ENCODE peak calls at places on chromosomes 2 and 18, in seven cellular contexts. One of them, this sample, is unnamed.

GRCh38 chr2:164913640-164914346 is 41.5 kb downstream of the SLC38A11 start:
- DNase-seq in IMR-90: peak; percentile 15
- DNase-seq in epithelial cell of esophagus: peak; percentile 91
- DNase-seq in PC-3: peak; percentile 23
- DNase-seq in adrenal gland: no peak
- DNase-seq in gastrocnemius medialis: no peak
- DNase-seq in transverse colon: no peak
- DNase-seq in this sample: no peak

GRCh38 chr2:23460228-23460627 is 75.2 kb downstream of the KLHL29 start:
- DNase-seq in epithelial cell of esophagus: peak; percentile 51
- DNase-seq in adrenal gland: peak; percentile 27
- DNase-seq in gastrocnemius medialis: no peak
- DNase-seq in PC-3: peak; percentile 39
- DNase-seq in transverse colon: no peak
- DNase-seq in IMR-90: peak; percentile 47
- DNase-seq in this sample: no peak

GRCh38 chr2:219058541-219059374 is 2.0 kb downstream of the IHH start:
- DNase-seq in gastrocnemius medialis: no peak
- DNase-seq in transverse colon: peak; percentile 82
- DNase-seq in adrenal gland: peak; percentile 75
- DNase-seq in epithelial cell of esophagus: no peak
- DNase-seq in PC-3: peak; percentile 22
- DNase-seq in IMR-90: no peak
- DNase-seq in this sample: no peak

GRCh38 chr2:26317377-26318105 is 28.4 kb upstream of the SELENOI start:
- DNase-seq in adrenal gland: no peak
- DNase-seq in gastrocnemius medialis: no peak
- DNase-seq in transverse colon: no peak
- DNase-seq in PC-3: no peak
- DNase-seq in epithelial cell of esophagus: peak; percentile 43
- DNase-seq in IMR-90: no peak
- DNase-seq in this sample: no peak

GRCh38 chr18:76697441-76697901 is 124.9 kb upstream of the ZNF236 start:
- DNase-seq in gastrocnemius medialis: no peak
- DNase-seq in transverse colon: peak; percentile 26
- DNase-seq in PC-3: no peak
- DNase-seq in IMR-90: peak; percentile 12
- DNase-seq in epithelial cell of esophagus: peak; percentile 30
- DNase-seq in adrenal gland: no peak
- DNase-seq in this sample: no peak

GRCh38 chr2:184053326-184053725 is 545.0 kb upstream of the ZNF804A start:
- DNase-seq in epithelial cell of esophagus: peak; percentile 81
- DNase-seq in PC-3: peak; percentile 62
- DNase-seq in IMR-90: no peak
- DNase-seq in adrenal gland: no peak
- DNase-seq in transverse colon: peak; percentile 38
- DNase-seq in gastrocnemius medialis: no peak
- DNase-seq in this sample: no peak

GRCh38 chr2:66433945-66434678 is 813 bp upstream of the MEIS1 start:
- DNase-seq in transverse colon: peak; percentile 53
- DNase-seq in IMR-90: peak; percentile 76
- DNase-seq in PC-3: peak; percentile 53
- DNase-seq in epithelial cell of esophagus: peak; percentile 81
- DNase-seq in gastrocnemius medialis: peak; percentile 31
- DNase-seq in adrenal gland: peak; percentile 74
- DNase-seq in this sample: no peak

GRCh38 chr2:109053716-109054115 is 64.7 kb upstream of the EDAR start:
- DNase-seq in epithelial cell of esophagus: no peak
- DNase-seq in PC-3: no peak
- DNase-seq in IMR-90: no peak
- DNase-seq in adrenal gland: no peak
- DNase-seq in gastrocnemius medialis: no peak
- DNase-seq in transverse colon: no peak
- DNase-seq in this sample: no peak

GRCh38 chr2:166410828-166411472 is 35.2 kb upstream of the SCN9A start:
- DNase-seq in gastrocnemius medialis: no peak
- DNase-seq in epithelial cell of esophagus: peak; percentile 93
- DNase-seq in PC-3: peak; percentile 86
- DNase-seq in IMR-90: peak; percentile 96
- DNase-seq in adrenal gland: no peak
- DNase-seq in transverse colon: no peak
- DNase-seq in this sample: no peak

GRCh38 chr2:160492401-160493226 is 993 bp downstream of the RBMS1 start:
- DNase-seq in adrenal gland: peak; percentile 74
- DNase-seq in transverse colon: peak; percentile 56
- DNase-seq in IMR-90: peak; percentile 67
- DNase-seq in epithelial cell of esophagus: peak; percentile 66
- DNase-seq in gastrocnemius medialis: peak; percentile 61
- DNase-seq in PC-3: peak; percentile 77
- DNase-seq in this sample: peak; percentile 42

GRCh38 chr2:132692816-132693215 is 22.8 kb upstream of the LYPD1 start:
- DNase-seq in epithelial cell of esophagus: no peak
- DNase-seq in IMR-90: peak; percentile 57
- DNase-seq in transverse colon: no peak
- DNase-seq in PC-3: no peak
- DNase-seq in gastrocnemius medialis: no peak
- DNase-seq in adrenal gland: no peak
- DNase-seq in this sample: no peak

GRCh38 chr18:46393230-46393629 is 263.8 kb downstream of the LOXHD1 start:
- DNase-seq in adrenal gland: no peak
- DNase-seq in transverse colon: no peak
- DNase-seq in IMR-90: no peak
- DNase-seq in PC-3: no peak
- DNase-seq in epithelial cell of esophagus: no peak
- DNase-seq in gastrocnemius medialis: no peak
- DNase-seq in this sample: no peak

GRCh38 chr2:74081030-74081429 is 66.7 kb downstream of the BOLA3 start:
- DNase-seq in PC-3: no peak
- DNase-seq in gastrocnemius medialis: no peak
- DNase-seq in transverse colon: no peak
- DNase-seq in IMR-90: peak; percentile 37
- DNase-seq in adrenal gland: no peak
- DNase-seq in epithelial cell of esophagus: no peak
- DNase-seq in this sample: no peak

GRCh38 chr2:225893151-225893550 is 493.6 kb downstream of the NYAP2 start:
- DNase-seq in gastrocnemius medialis: no peak
- DNase-seq in IMR-90: no peak
- DNase-seq in epithelial cell of esophagus: no peak
- DNase-seq in PC-3: no peak
- DNase-seq in transverse colon: no peak
- DNase-seq in adrenal gland: no peak
- DNase-seq in this sample: no peak

GRCh38 chr2:129087133-129087813 is 768.6 kb upstream of the HS6ST1 start:
- DNase-seq in adrenal gland: no peak
- DNase-seq in transverse colon: no peak
- DNase-seq in PC-3: no peak
- DNase-seq in gastrocnemius medialis: no peak
- DNase-seq in epithelial cell of esophagus: peak; percentile 96
- DNase-seq in IMR-90: no peak
- DNase-seq in this sample: no peak

GRCh38 chr2:23502096-23502495 is 117.1 kb downstream of the KLHL29 start:
- DNase-seq in epithelial cell of esophagus: peak; percentile 50
- DNase-seq in IMR-90: no peak
- DNase-seq in transverse colon: no peak
- DNase-seq in PC-3: no peak
- DNase-seq in gastrocnemius medialis: no peak
- DNase-seq in adrenal gland: no peak
- DNase-seq in this sample: no peak

GRCh38 chr18:8863427-8863826 is 158.1 kb downstream of the MTCL1 start:
- DNase-seq in IMR-90: no peak
- DNase-seq in epithelial cell of esophagus: no peak
- DNase-seq in gastrocnemius medialis: no peak
- DNase-seq in adrenal gland: no peak
- DNase-seq in PC-3: no peak
- DNase-seq in transverse colon: no peak
- DNase-seq in this sample: no peak

GRCh38 chr2:74548919-74549684 is 4.6 kb downstream of the LOXL3 start:
- DNase-seq in transverse colon: peak; percentile 75
- DNase-seq in epithelial cell of esophagus: peak; percentile 58
- DNase-seq in PC-3: peak; percentile 76
- DNase-seq in IMR-90: peak; percentile 46
- DNase-seq in gastrocnemius medialis: no peak
- DNase-seq in adrenal gland: no peak
- DNase-seq in this sample: no peak

GRCh38 chr2:128386066-128386465 is 67.4 kb upstream of the HS6ST1 start:
- DNase-seq in epithelial cell of esophagus: no peak
- DNase-seq in gastrocnemius medialis: no peak
- DNase-seq in PC-3: no peak
- DNase-seq in transverse colon: no peak
- DNase-seq in adrenal gland: no peak
- DNase-seq in IMR-90: no peak
- DNase-seq in this sample: no peak

GRCh38 chr2:235505210-235505741 is 11.4 kb downstream of the AGAP1 start:
- DNase-seq in transverse colon: peak; percentile 52
- DNase-seq in adrenal gland: peak; percentile 44
- DNase-seq in PC-3: peak; percentile 65
- DNase-seq in epithelial cell of esophagus: no peak
- DNase-seq in IMR-90: no peak
- DNase-seq in gastrocnemius medialis: no peak
- DNase-seq in this sample: no peak

GRCh38 chr18:5542393-5543035 is 1.3 kb downstream of the EPB41L3 start:
- DNase-seq in IMR-90: peak; percentile 26
- DNase-seq in epithelial cell of esophagus: no peak
- DNase-seq in gastrocnemius medialis: no peak
- DNase-seq in transverse colon: peak; percentile 29
- DNase-seq in PC-3: no peak
- DNase-seq in adrenal gland: no peak
- DNase-seq in this sample: no peak

GRCh38 chr18:36593001-36593400 is 235.8 kb downstream of the TPGS2 start:
- DNase-seq in IMR-90: peak; percentile 15
- DNase-seq in PC-3: no peak
- DNase-seq in transverse colon: no peak
- DNase-seq in adrenal gland: no peak
- DNase-seq in gastrocnemius medialis: no peak
- DNase-seq in epithelial cell of esophagus: peak; percentile 65
- DNase-seq in this sample: no peak
- TF ChIP-seq CTCF in IMR-90: no peak
- TF ChIP-seq CTCF in PC-3: no peak
- TF ChIP-seq CTCF in transverse colon: no peak
- TF ChIP-seq CTCF in adrenal gland: no peak
- TF ChIP-seq CTCF in gastrocnemius medialis: no peak
- TF ChIP-seq CTCF in epithelial cell of esophagus: no peak
- TF ChIP-seq CTCF in this sample: no peak

GRCh38 chr2:7355781-7356180 is 438.6 kb downstream of the RNF144A start:
- DNase-seq in gastrocnemius medialis: no peak
- DNase-seq in epithelial cell of esophagus: no peak
- DNase-seq in adrenal gland: no peak
- DNase-seq in transverse colon: no peak
- DNase-seq in IMR-90: no peak
- DNase-seq in PC-3: no peak
- DNase-seq in this sample: no peak

GRCh38 chr2:7358865-7359264 is 441.7 kb downstream of the RNF144A start:
- DNase-seq in adrenal gland: no peak
- DNase-seq in gastrocnemius medialis: no peak
- DNase-seq in transverse colon: no peak
- DNase-seq in PC-3: no peak
- DNase-seq in epithelial cell of esophagus: no peak
- DNase-seq in IMR-90: no peak
- DNase-seq in this sample: no peak

GRCh38 chr2:7353571-7353970 is 436.4 kb downstream of the RNF144A start:
- DNase-seq in gastrocnemius medialis: no peak
- DNase-seq in transverse colon: no peak
- DNase-seq in IMR-90: no peak
- DNase-seq in adrenal gland: no peak
- DNase-seq in epithelial cell of esophagus: no peak
- DNase-seq in PC-3: no peak
- DNase-seq in this sample: no peak

GRCh38 chr2:7357993-7358392 is 440.8 kb downstream of the RNF144A start:
- DNase-seq in gastrocnemius medialis: no peak
- DNase-seq in IMR-90: no peak
- DNase-seq in epithelial cell of esophagus: no peak
- DNase-seq in PC-3: no peak
- DNase-seq in transverse colon: no peak
- DNase-seq in adrenal gland: no peak
- DNase-seq in this sample: no peak

GRCh38 chr2:7356909-7357584 is 439.8 kb downstream of the RNF144A start:
- DNase-seq in IMR-90: no peak
- DNase-seq in adrenal gland: no peak
- DNase-seq in epithelial cell of esophagus: no peak
- DNase-seq in transverse colon: no peak
- DNase-seq in gastrocnemius medialis: no peak
- DNase-seq in PC-3: no peak
- DNase-seq in this sample: no peak
- TF ChIP-seq CTCF in IMR-90: no peak
- TF ChIP-seq CTCF in adrenal gland: no peak
- TF ChIP-seq CTCF in epithelial cell of esophagus: no peak
- TF ChIP-seq CTCF in transverse colon: no peak
- TF ChIP-seq CTCF in gastrocnemius medialis: no peak
- TF ChIP-seq CTCF in PC-3: no peak
- TF ChIP-seq CTCF in this sample: no peak

GRCh38 chr2:61743004-61743403 is 110.9 kb downstream of the FAM161A start:
- DNase-seq in PC-3: no peak
- DNase-seq in transverse colon: no peak
- DNase-seq in adrenal gland: no peak
- DNase-seq in IMR-90: no peak
- DNase-seq in epithelial cell of esophagus: no peak
- DNase-seq in gastrocnemius medialis: no peak
- DNase-seq in this sample: no peak
- TF ChIP-seq CTCF in PC-3: no peak
- TF ChIP-seq CTCF in transverse colon: no peak
- TF ChIP-seq CTCF in adrenal gland: no peak
- TF ChIP-seq CTCF in IMR-90: no peak
- TF ChIP-seq CTCF in epithelial cell of esophagus: no peak
- TF ChIP-seq CTCF in gastrocnemius medialis: no peak
- TF ChIP-seq CTCF in this sample: no peak

DNA sequence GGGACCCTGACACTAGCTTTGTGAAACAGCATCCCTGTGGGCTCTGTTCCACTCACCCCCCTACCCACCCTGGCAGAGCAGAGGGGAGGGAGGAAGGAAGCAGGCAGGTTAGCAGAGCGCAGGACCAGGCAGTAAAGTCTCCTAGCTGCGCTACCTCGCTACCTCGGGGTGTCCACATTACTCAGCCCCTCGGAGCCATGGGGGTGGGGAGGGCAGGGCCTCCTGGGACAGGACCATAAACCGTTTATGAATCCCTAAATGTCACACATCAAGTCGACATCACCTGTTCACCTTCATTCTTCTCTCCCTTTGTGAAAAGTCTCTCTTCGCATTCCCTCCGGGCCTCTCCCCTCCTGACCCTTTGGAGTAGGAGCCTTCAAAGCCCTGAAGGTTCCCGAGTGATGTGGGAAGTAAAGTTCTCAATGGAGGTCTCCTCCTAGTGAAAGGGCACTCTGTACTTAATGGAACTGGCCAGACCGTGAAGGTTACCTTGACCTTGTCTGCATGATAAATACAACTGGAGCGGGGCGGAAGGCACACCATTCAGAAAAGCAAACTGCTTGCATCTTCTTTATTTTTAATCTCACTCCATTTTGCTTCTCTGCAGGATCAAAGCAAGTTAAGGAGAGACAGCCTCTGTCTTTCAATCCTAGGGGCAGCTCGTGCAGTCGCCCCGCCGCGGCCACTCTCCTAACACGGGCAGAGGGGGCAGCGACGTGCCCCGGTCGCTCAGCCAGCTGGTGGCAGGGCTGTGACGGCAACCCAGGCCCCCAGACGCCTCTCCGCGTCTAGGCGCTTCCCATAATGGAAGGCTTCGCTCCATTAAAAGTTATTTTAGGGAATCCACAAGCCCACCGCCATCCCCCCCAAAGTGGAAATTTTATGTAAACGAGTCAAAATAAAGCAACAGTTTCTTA is 23.8 kb upstream of the SMAD7 start:
- DNase-seq in adrenal gland: no peak
- DNase-seq in PC-3: no peak
- DNase-seq in transverse colon: no peak
- DNase-seq in gastrocnemius medialis: no peak
- DNase-seq in IMR-90: no peak
- DNase-seq in epithelial cell of esophagus: no peak
- DNase-seq in this sample: no peak
- TF ChIP-seq CTCF in adrenal gland: no peak
- TF ChIP-seq CTCF in PC-3: no peak
- TF ChIP-seq CTCF in transverse colon: no peak
- TF ChIP-seq CTCF in gastrocnemius medialis: no peak
- TF ChIP-seq CTCF in IMR-90: no peak
- TF ChIP-seq CTCF in epithelial cell of esophagus: no peak
- TF ChIP-seq CTCF in this sample: no peak

This sample was measured in tibial nerve.